ENCODE peak calls at places on chromosomes 13 and 19, in five cellular contexts. One of them, this sample, is unnamed.

GRCh38 chr13:39682310-39682709 is 26.8 kb downstream of the COG6 start:
- DNase-seq in H1: no peak
- DNase-seq in K562: no peak
- DNase-seq in A549: no peak
- DNase-seq in HepG2: no peak
- DNase-seq in this sample: no peak

GRCh38 chr19:53034948-53035675 is 9.4 kb upstream of the ERVV-2 start:
- DNase-seq in H1: no peak
- DNase-seq in A549: no peak
- DNase-seq in HepG2: no peak
- DNase-seq in K562: no peak
- DNase-seq in this sample: no peak

GRCh38 chr13:102591988-102592781 is 4.6 kb upstream of the TPP2 start:
- DNase-seq in HepG2: peak; percentile 53
- DNase-seq in K562: peak; percentile 79
- DNase-seq in H1: peak; percentile 87
- DNase-seq in A549: peak; percentile 64
- DNase-seq in this sample: peak; percentile 40

GRCh38 chr13:110339975-110340550 is 33.0 kb downstream of the COL4A2 start:
- DNase-seq in H1: no peak
- DNase-seq in HepG2: no peak
- DNase-seq in A549: no peak
- DNase-seq in K562: no peak
- DNase-seq in this sample: no peak

GRCh38 chr19:39199025-39199424 is 2.3 kb downstream of the NCCRP1 start:
- DNase-seq in K562: no peak
- DNase-seq in HepG2: peak; percentile 35
- DNase-seq in H1: no peak
- DNase-seq in A549: no peak
- DNase-seq in this sample: no peak

GRCh38 chr19:13689050-13689449 is 75.3 kb upstream of the MRI1 start:
- DNase-seq in H1: peak; percentile 60
- DNase-seq in A549: peak; percentile 44
- DNase-seq in K562: peak; percentile 60
- DNase-seq in HepG2: peak; percentile 7
- DNase-seq in this sample: peak; percentile 19

GRCh38 chr13:22050951-22051563 is 380.2 kb downstream of the FGF9 start:
- DNase-seq in HepG2: no peak
- DNase-seq in H1: no peak
- DNase-seq in A549: no peak
- DNase-seq in K562: no peak
- DNase-seq in this sample: no peak

GRCh38 chr19:51676566-51677083 is 16.5 kb upstream of the SPACA6 start:
- DNase-seq in HepG2: no peak
- DNase-seq in A549: no peak
- DNase-seq in K562: no peak
- DNase-seq in H1: no peak
- DNase-seq in this sample: no peak

GRCh38 chr13:114097893-114098688 is 34.3 kb downstream of the RASA3 start:
- DNase-seq in H1: no peak
- DNase-seq in HepG2: no peak
- DNase-seq in K562: no peak
- DNase-seq in A549: no peak
- DNase-seq in this sample: no peak

GRCh38 chr19:34580408-34580807 is 96.6 kb downstream of the SCGB2B2 start:
- DNase-seq in HepG2: no peak
- DNase-seq in K562: no peak
- DNase-seq in A549: no peak
- DNase-seq in H1: no peak
- DNase-seq in this sample: no peak

GRCh38 chr13:47110141-47110540 is 213.3 kb upstream of the HTR2A start:
- DNase-seq in HepG2: no peak
- DNase-seq in H1: no peak
- DNase-seq in K562: no peak
- DNase-seq in A549: no peak
- DNase-seq in this sample: no peak

GRCh38 chr19:17424743-17425365 is 5.0 kb downstream of the MVB12A start:
- DNase-seq in K562: peak; percentile 90
- DNase-seq in H1: peak; percentile 91
- DNase-seq in HepG2: no peak
- DNase-seq in A549: peak; percentile 34
- DNase-seq in this sample: no peak
- TF ChIP-seq KDM1A in K562: no peak
- TF ChIP-seq KDM1A in H1: no peak
- TF ChIP-seq KDM1A in HepG2: no peak
- TF ChIP-seq KDM1A in A549: no peak
- TF ChIP-seq KDM1A in this sample: no peak

DNA sequence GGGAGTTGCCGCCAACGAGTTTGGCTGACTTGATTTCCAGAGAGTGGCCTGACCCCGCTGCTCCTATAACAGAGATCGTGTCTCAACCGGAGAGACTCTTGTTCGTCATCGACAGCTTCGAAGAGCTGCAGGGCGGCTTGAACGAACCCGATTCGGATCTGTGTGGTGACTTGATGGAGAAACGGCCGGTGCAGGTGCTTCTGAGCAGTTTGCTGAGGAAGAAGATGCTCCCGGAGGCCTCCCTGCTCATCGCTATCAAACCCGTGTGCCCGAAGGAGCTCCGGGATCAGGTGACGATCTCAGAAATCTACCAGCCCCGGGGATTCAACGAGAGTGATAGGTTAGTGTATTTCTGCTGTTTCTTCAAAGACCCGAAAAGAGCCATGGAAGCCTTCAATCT is 21.6 kb downstream of the NLRP4 start:
- DNase-seq in K562: no peak
- DNase-seq in H1: no peak
- DNase-seq in HepG2: no peak
- DNase-seq in A549: no peak
- DNase-seq in this sample: no peak
- TF ChIP-seq KDM1A in K562: no peak
- TF ChIP-seq KDM1A in H1: no peak
- TF ChIP-seq KDM1A in HepG2: no peak
- TF ChIP-seq KDM1A in A549: no peak
- TF ChIP-seq KDM1A in this sample: no peak

DNA sequence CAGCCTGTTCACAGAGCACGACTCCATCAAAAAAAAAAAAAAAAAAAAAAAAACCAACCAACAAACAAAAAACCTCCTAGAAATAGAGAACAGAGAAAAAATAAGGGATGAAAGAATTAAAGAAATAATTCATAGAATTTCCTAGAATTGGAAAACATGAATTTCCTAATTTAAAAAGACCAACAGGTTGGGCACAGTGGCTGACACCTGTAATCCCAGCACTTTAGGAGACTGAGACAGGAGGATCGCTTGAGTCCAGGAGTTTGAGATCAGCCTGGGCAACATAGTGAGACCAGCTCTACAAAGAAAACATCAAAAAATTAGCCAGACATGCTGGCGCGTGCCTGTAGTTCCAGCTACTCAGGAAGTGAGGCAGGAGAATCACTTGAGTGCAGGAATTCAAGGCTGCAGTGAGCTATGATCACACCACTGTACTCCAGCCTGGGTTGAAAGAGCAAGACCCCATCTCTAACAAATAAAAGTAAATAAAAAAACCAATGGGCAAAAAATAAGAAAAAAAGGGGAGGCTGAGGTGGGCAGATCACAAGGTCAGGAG is 6.5 kb downstream of the SPART start:
- DNase-seq in HepG2: no peak
- DNase-seq in A549: no peak
- DNase-seq in H1: no peak
- DNase-seq in K562: no peak
- DNase-seq in this sample: no peak
- TF ChIP-seq KDM1A in HepG2: no peak
- TF ChIP-seq KDM1A in A549: no peak
- TF ChIP-seq KDM1A in H1: no peak
- TF ChIP-seq KDM1A in K562: no peak
- TF ChIP-seq KDM1A in this sample: no peak

GRCh38 chr13:111431241-111431640 is 110.8 kb downstream of the TEX29 start:
- DNase-seq in K562: no peak
- DNase-seq in HepG2: no peak
- DNase-seq in A549: no peak
- DNase-seq in H1: no peak
- DNase-seq in this sample: no peak

GRCh38 chr13:111425326-111425725 is 104.9 kb downstream of the TEX29 start:
- DNase-seq in HepG2: no peak
- DNase-seq in K562: no peak
- DNase-seq in A549: no peak
- DNase-seq in H1: no peak
- DNase-seq in this sample: no peak

GRCh38 chr13:111424134-111424533 is 103.7 kb downstream of the TEX29 start:
- DNase-seq in H1: no peak
- DNase-seq in HepG2: no peak
- DNase-seq in K562: peak; percentile 15
- DNase-seq in A549: no peak
- DNase-seq in this sample: no peak

GRCh38 chr13:111434578-111435159 is 114.2 kb downstream of the TEX29 start:
- DNase-seq in A549: no peak
- DNase-seq in K562: no peak
- DNase-seq in HepG2: no peak
- DNase-seq in H1: no peak
- DNase-seq in this sample: no peak

GRCh38 chr13:111429064-111429558 is 108.7 kb downstream of the TEX29 start:
- DNase-seq in A549: peak; percentile 29
- DNase-seq in HepG2: peak; percentile 49
- DNase-seq in H1: peak; percentile 88
- DNase-seq in K562: peak; percentile 42
- DNase-seq in this sample: no peak
- TF ChIP-seq KDM1A in A549: no peak
- TF ChIP-seq KDM1A in HepG2: no peak
- TF ChIP-seq KDM1A in H1: no peak
- TF ChIP-seq KDM1A in K562: no peak
- TF ChIP-seq KDM1A in this sample: no peak

GRCh38 chr19:12364391-12365093 is 941 bp downstream of the ZNF442 start:
- DNase-seq in A549: no peak
- DNase-seq in HepG2: no peak
- DNase-seq in K562: peak; percentile 56
- DNase-seq in H1: no peak
- DNase-seq in this sample: no peak
- TF ChIP-seq KDM1A in A549: no peak
- TF ChIP-seq KDM1A in HepG2: no peak
- TF ChIP-seq KDM1A in K562: no peak
- TF ChIP-seq KDM1A in H1: no peak
- TF ChIP-seq KDM1A in this sample: no peak

GRCh38 chr13:96821971-96822370 is 172.3 kb downstream of the OXGR1 start:
- DNase-seq in H1: no peak
- DNase-seq in K562: no peak
- DNase-seq in HepG2: no peak
- DNase-seq in A549: no peak
- DNase-seq in this sample: no peak

GRCh38 chr13:96824110-96824509 is 170.2 kb downstream of the OXGR1 start:
- DNase-seq in A549: no peak
- DNase-seq in H1: no peak
- DNase-seq in HepG2: no peak
- DNase-seq in K562: no peak
- DNase-seq in this sample: no peak

GRCh38 chr13:96819375-96819774 is 174.9 kb downstream of the OXGR1 start:
- DNase-seq in K562: no peak
- DNase-seq in A549: no peak
- DNase-seq in HepG2: no peak
- DNase-seq in H1: no peak
- DNase-seq in this sample: no peak

GRCh38 chr13:96821381-96821780 is 172.9 kb downstream of the OXGR1 start:
- DNase-seq in A549: no peak
- DNase-seq in HepG2: no peak
- DNase-seq in K562: no peak
- DNase-seq in H1: no peak
- DNase-seq in this sample: no peak

DNA sequence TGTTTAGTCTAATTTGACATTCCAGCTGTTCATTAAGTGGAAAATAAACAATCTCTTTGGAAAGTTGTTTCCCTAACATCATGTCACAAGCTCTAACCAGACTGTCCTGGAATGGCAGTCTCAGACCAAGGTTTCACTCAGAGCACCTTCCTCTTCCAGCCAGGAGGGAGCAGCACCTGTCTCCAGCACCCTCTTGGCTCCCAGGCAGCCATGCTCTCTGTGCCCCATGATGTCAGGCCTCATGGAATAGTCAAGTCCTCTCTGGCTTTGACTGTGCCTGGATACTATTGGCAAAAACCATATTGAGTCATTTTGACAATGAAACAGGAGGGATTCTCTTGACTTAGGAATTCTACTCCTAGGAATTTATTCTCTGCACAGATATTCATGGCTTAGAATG is 171.4 kb downstream of the OXGR1 start:
- DNase-seq in HepG2: peak; percentile 50
- DNase-seq in A549: peak; percentile 40
- DNase-seq in K562: peak; percentile 17
- DNase-seq in H1: no peak
- DNase-seq in this sample: no peak
- TF ChIP-seq KDM1A in HepG2: no peak
- TF ChIP-seq KDM1A in A549: no peak
- TF ChIP-seq KDM1A in K562: no peak
- TF ChIP-seq KDM1A in H1: no peak
- TF ChIP-seq KDM1A in this sample: no peak

GRCh38 chr19:19345232-19345631 is 24.6 kb downstream of the MAU2 start:
- DNase-seq in H1: no peak
- DNase-seq in K562: no peak
- DNase-seq in HepG2: no peak
- DNase-seq in A549: no peak
- DNase-seq in this sample: no peak

GRCh38 chr19:19343762-19344161 is 23.1 kb downstream of the MAU2 start:
- DNase-seq in K562: no peak
- DNase-seq in H1: no peak
- DNase-seq in HepG2: no peak
- DNase-seq in A549: no peak
- DNase-seq in this sample: no peak

GRCh38 chr19:19343016-19343362 is 22.4 kb downstream of the MAU2 start:
- DNase-seq in A549: no peak
- DNase-seq in K562: no peak
- DNase-seq in H1: no peak
- DNase-seq in HepG2: no peak
- DNase-seq in this sample: no peak

GRCh38 chr19:19341026-19341425 is 20.4 kb downstream of the MAU2 start:
- DNase-seq in A549: no peak
- DNase-seq in K562: no peak
- DNase-seq in H1: no peak
- DNase-seq in HepG2: no peak
- DNase-seq in this sample: no peak

GRCh38 chr19:19342086-19343015 is 21.7 kb downstream of the MAU2 start:
- DNase-seq in K562: peak; percentile 83
- DNase-seq in A549: peak; percentile 70
- DNase-seq in H1: peak; percentile 95
- DNase-seq in HepG2: peak; percentile 44
- DNase-seq in this sample: no peak
- TF ChIP-seq KDM1A in K562: no peak
- TF ChIP-seq KDM1A in A549: no peak
- TF ChIP-seq KDM1A in H1: no peak
- TF ChIP-seq KDM1A in HepG2: no peak
- TF ChIP-seq KDM1A in this sample: no peak

This sample was measured in GM12878.